ENCODE peak calls at places on chromosomes 4 and X, in four cellular contexts. N is endothelial cell; I is HT1080; A is effector CD4-positive, alpha-beta T cell. U is an unnamed sample.

GRCh38 chrX:48468693-48469691 is 1.1 kb downstream of the SLC38A5 start:
- DNase-seq in N (no peak), I (no peak), A (no peak), U (no peak)

GRCh38 chr4:30854566-30854965 is 134.4 kb downstream of the PCDH7 start:
- DNase-seq in N (no peak), I (peak), A (no peak), U (no peak)

GRCh38 chr4:48635980-48636379 is 144.1 kb downstream of the FRYL start:
- DNase-seq in N (no peak), I (no peak), A (no peak), U (no peak)

GRCh38 chrX:149516604-149517003 is 11.5 kb upstream of the IDS start:
- DNase-seq in N (no peak), I (no peak), A (no peak), U (no peak)

GRCh38 chrX:66633541-66633940 is 5.3 kb downstream of the EDA2R start:
- DNase-seq in N (no peak), I (peak), A (no peak), U (no peak)

GRCh38 chrX:41695464-41695863 is 6.7 kb downstream of the GPR34 start:
- DNase-seq in N (no peak), I (peak), A (no peak), U (no peak)

GRCh38 chr4:56613101-56613862 is 67.8 kb downstream of the HOPX start:
- DNase-seq in N (no peak), I (peak), A (no peak), U (no peak)

GRCh38 chr4:177612684-177613083 is 170.4 kb upstream of the AGA start:
- DNase-seq in N (no peak), I (no peak), A (no peak), U (no peak)

U was measured in T follicular helper cell.